ENCODE peak calls at places on chromosomes 2 and 18, in five cellular contexts. I, C, P, N and S are unnamed samples.

GRCh38 chr2:199019898-199020507 is 437.7 kb downstream of the SATB2 start:
- DNase-seq in I (no peak), C (peak), P (peak), N (no peak), S (no peak)

GRCh38 chr2:110840508-110840907 is 108.1 kb downstream of the ACOXL start:
- DNase-seq in I (no peak), C (no peak), P (no peak), N (no peak), S (no peak)

GRCh38 chr2:210072922-210073509 is 70.6 kb downstream of the RPE start:
- DNase-seq in I (no peak), C (peak), P (peak), N (no peak), S (no peak)

GRCh38 chr2:109339519-109339991 is 210.6 kb downstream of the SH3RF3 start:
- DNase-seq in I (no peak), C (no peak), P (peak), N (no peak), S (no peak)

GRCh38 chr2:30240162-30240696 is 8.9 kb downstream of the LBH start:
- DNase-seq in I (no peak), C (no peak), P (no peak), N (no peak), S (no peak)

GRCh38 chr2:113407446-113408099 is 29.9 kb upstream of the ZNG1B start:
- DNase-seq in I (no peak), C (no peak), P (no peak), N (no peak), S (no peak)

GRCh38 chr2:161625314-161625919 is 1.2 kb downstream of the SLC4A10 start:
- DNase-seq in I (no peak), C (peak), P (no peak), N (no peak), S (no peak)

GRCh38 chr2:1091895-1092585 is 141.4 kb downstream of the SNTG2 start:
- DNase-seq in I (no peak), C (no peak), P (peak), N (no peak), S (no peak)

GRCh38 chr18:69400976-69401474 is 337 bp downstream of the DOK6 start:
- DNase-seq in I (peak), C (peak), P (peak), N (no peak), S (peak)

GRCh38 chr2:34545486-34546136 is 946.5 kb upstream of the FAM98A start:
- DNase-seq in I (no peak), C (no peak), P (no peak), N (no peak), S (no peak)

GRCh38 chr2:216536725-216537124 is 38.1 kb downstream of the RPL37A start:
- DNase-seq in I (no peak), C (no peak), P (peak), N (no peak), S (no peak)

GRCh38 chr18:23049698-23050373 is 85.4 kb upstream of the CABLES1 start:
- DNase-seq in I (no peak), C (no peak), P (no peak), N (no peak), S (no peak)

GRCh38 chr2:45128580-45128997 is 119.3 kb upstream of the SIX2 start:
- DNase-seq in I (no peak), C (no peak), P (peak), N (no peak), S (no peak)

GRCh38 chr2:97722227-97722626 is 8.9 kb downstream of the ZAP70 start:
- DNase-seq in I (no peak), C (no peak), P (no peak), N (no peak), S (peak)

GRCh38 chr2:55168221-55169154 is 63.6 kb downstream of the CLHC1 start:
- DNase-seq in I (peak), C (no peak), P (peak), N (peak), S (no peak)

GRCh38 chr18:48814490-48815181 is 136.1 kb downstream of the SMAD7 start:
- DNase-seq in I (peak), C (no peak), P (no peak), N (peak), S (no peak)

GRCh38 chr2:75303227-75303626 is 103.9 kb upstream of the TACR1 start:
- DNase-seq in I (no peak), C (no peak), P (no peak), N (no peak), S (no peak)

GRCh38 chr2:67510745-67511144 is 113.6 kb downstream of the ETAA1 start:
- DNase-seq in I (no peak), C (no peak), P (no peak), N (no peak), S (no peak)

GRCh38 chr2:53877556-53877955 is 17.8 kb upstream of the GPR75 start:
- DNase-seq in I (no peak), C (no peak), P (peak), N (no peak), S (no peak)

GRCh38 chr2:103667335-103667884 is 905.6 kb downstream of the TMEM182 start:
- DNase-seq in I (no peak), C (no peak), P (no peak), N (no peak), S (no peak)

GRCh38 chr18:9790261-9790660 is 82.2 kb downstream of the RAB31 start:
- DNase-seq in I (no peak), C (no peak), P (no peak), N (no peak), S (no peak)

GRCh38 chr2:196544906-196545433 is 94.5 kb upstream of the CCDC150 start:
- DNase-seq in I (no peak), C (no peak), P (peak), N (no peak), S (no peak)

GRCh38 chr2:45264227-45265225 is 255.3 kb upstream of the SIX2 start:
- DNase-seq in I (no peak), C (no peak), P (no peak), N (no peak), S (no peak)

GRCh38 chr2:20450201-20451108 is 3.6 kb downstream of the RHOB start:
- DNase-seq in I (peak), C (peak), P (peak), N (no peak), S (peak)

GRCh38 chr2:233489143-233489542 is 77.4 kb downstream of the USP40 start:
- DNase-seq in I (no peak), C (no peak), P (no peak), N (no peak), S (no peak)

GRCh38 chr2:197873293-197873701 is 68.9 kb downstream of the PLCL1 start:
- DNase-seq in I (no peak), C (no peak), P (peak), N (no peak), S (no peak)

GRCh38 chr2:195494452-195494851 is 162.6 kb upstream of the SLC39A10 start:
- DNase-seq in I (no peak), C (no peak), P (peak), N (no peak), S (no peak)

GRCh38 chr18:41681138-41681881 is 273.7 kb upstream of the PIK3C3 start:
- DNase-seq in I (no peak), C (no peak), P (no peak), N (no peak), S (no peak)